ENCODE peak calls at places on chromosomes 2 and 18, in seven cellular contexts. C is WERI-Rb-1; V is IMR-90; T is CD4-positive, CD25-positive, alpha-beta regulatory T cell; I is SK-N-SH; Y is GM23338; R is stomach. M is an unnamed sample.

GRCh38 chr2:199875400-199875799 is 24.4 kb upstream of the FTCDNL1 start:
- DNase-seq in Y (peak), R (no peak), V (no peak), C (no peak), I (no peak), T (no peak), M (no peak)

GRCh38 chr2:69798466-69798908 is 31.0 kb upstream of the GMCL1 start:
- DNase-seq in C (no peak), V (peak), R (peak), T (no peak), I (no peak), Y (no peak), M (no peak)

GRCh38 chr18:79791141-79791972 is 6.4 kb upstream of the KCNG2 start:
- DNase-seq in V (peak), C (no peak), R (peak), T (no peak), Y (no peak), I (no peak), M (no peak)

GRCh38 chr2:207073791-207074678 is 91.7 kb downstream of the KLF7 start:
- DNase-seq in C (no peak), Y (peak), I (no peak), T (peak), R (no peak), V (peak), M (no peak)

GRCh38 chr2:28002181-28002580 is 111.7 kb downstream of the BABAM2 start:
- DNase-seq in Y (no peak), C (no peak), V (no peak), I (no peak), R (no peak), T (no peak), M (no peak)

GRCh38 chr2:156841321-156841720 is 405.1 kb downstream of the GPD2 start:
- DNase-seq in Y (no peak), V (peak), C (no peak), T (no peak), I (no peak), R (no peak), M (no peak)

GRCh38 chr2:12931211-12931844 is 214.6 kb downstream of the TRIB2 start:
- DNase-seq in C (peak), R (no peak), I (peak), V (peak), Y (peak), T (peak), M (peak)

GRCh38 chr2:24819442-24820174 is 26.4 kb downstream of the CENPO start:
- DNase-seq in C (no peak), Y (no peak), T (no peak), R (peak), V (no peak), I (peak), M (no peak)

GRCh38 chr2:219453691-219454131 is 19.1 kb downstream of the SPEG start:
- DNase-seq in I (peak), R (no peak), T (no peak), V (peak), Y (peak), C (peak), M (peak)

GRCh38 chr2:85560812-85561279 is 447 bp downstream of the GGCX start:
- DNase-seq in T (no peak), R (no peak), V (no peak), Y (no peak), I (no peak), C (no peak), M (no peak)

GRCh38 chr2:108637304-108637669 is 82.0 kb upstream of the RANBP2 start:
- DNase-seq in Y (no peak), T (no peak), R (peak), I (no peak), V (peak), C (no peak), M (no peak)

GRCh38 chr2:66301767-66302140 is 133.2 kb upstream of the MEIS1 start:
- DNase-seq in I (no peak), C (no peak), R (no peak), T (no peak), Y (no peak), V (no peak), M (no peak)

GRCh38 chr2:19685713-19686112 is 216.1 kb downstream of the TTC32 start:
- DNase-seq in I (no peak), T (no peak), C (no peak), R (no peak), V (no peak), Y (no peak), M (no peak)

GRCh38 chr2:222319576-222320440 is 21.0 kb upstream of the PAX3 start:
- DNase-seq in C (no peak), R (no peak), V (no peak), T (no peak), I (peak), Y (peak), M (no peak)

GRCh38 chr18:50356036-50356945 is 18.6 kb upstream of the SKA1 start:
- DNase-seq in V (no peak), C (no peak), Y (peak), R (no peak), I (no peak), T (no peak), M (no peak)

GRCh38 chr2:33069894-33070651 is 123.3 kb downstream of the LTBP1 start:
- DNase-seq in R (peak), Y (no peak), C (no peak), I (no peak), V (peak), T (no peak), M (no peak)

GRCh38 chr2:1766400-1766799 is 22.1 kb upstream of the PXDN start:
- DNase-seq in R (peak), C (no peak), V (no peak), I (no peak), T (no peak), Y (peak), M (no peak)

GRCh38 chr18:9796933-9797549 is 88.7 kb upstream of the TXNDC2 start:
- DNase-seq in R (no peak), Y (no peak), C (no peak), V (no peak), I (peak), T (no peak), M (no peak)

GRCh38 chr2:9333591-9334171 is 89.6 kb downstream of the ITGB1BP1 start:
- DNase-seq in T (no peak), I (peak), V (peak), Y (peak), R (peak), C (peak), M (peak)

GRCh38 chr2:223779877-223780276 is 57.5 kb downstream of the AP1S3 start:
- DNase-seq in V (peak), R (no peak), Y (peak), C (peak), I (peak), T (peak), M (peak)

GRCh38 chr2:200411831-200412230 is 98.0 kb downstream of the KCTD18 start:
- DNase-seq in I (no peak), R (no peak), V (peak), C (no peak), T (no peak), Y (no peak), M (no peak)

GRCh38 chr2:240439698-240440151 is 4.3 kb downstream of the GPC1 start:
- DNase-seq in I (no peak), Y (no peak), R (no peak), C (peak), T (no peak), V (no peak), M (no peak)

GRCh38 chr2:170240629-170241028 is 62.7 kb downstream of the MYO3B start:
- DNase-seq in Y (no peak), V (no peak), R (no peak), T (no peak), I (no peak), C (no peak), M (no peak)
- H3K4me3 ChIP-seq in Y (no peak), V (no peak), R (no peak), T (no peak), I (no peak), C (no peak), M (no peak)

GRCh38 chr2:148874868-148875341 is at the start of gene KIF5C:
- DNase-seq in C (peak), V (peak), T (peak), I (peak), R (peak), Y (peak), M (peak)

GRCh38 chr2:148876589-148877402 is 1.8 kb downstream of the KIF5C start:
- DNase-seq in V (no peak), R (peak), T (peak), I (peak), C (peak), Y (peak), M (peak)

GRCh38 chr2:148876190-148876588 is 1.2 kb downstream of the KIF5C start:
- DNase-seq in V (no peak), T (no peak), Y (peak), C (peak), R (no peak), I (peak), M (peak)

GRCh38 chr2:148875387-148876051 is 492 bp downstream of the KIF5C start:
- DNase-seq in R (no peak), C (no peak), I (peak), T (no peak), Y (peak), V (no peak), M (no peak)

DNA sequence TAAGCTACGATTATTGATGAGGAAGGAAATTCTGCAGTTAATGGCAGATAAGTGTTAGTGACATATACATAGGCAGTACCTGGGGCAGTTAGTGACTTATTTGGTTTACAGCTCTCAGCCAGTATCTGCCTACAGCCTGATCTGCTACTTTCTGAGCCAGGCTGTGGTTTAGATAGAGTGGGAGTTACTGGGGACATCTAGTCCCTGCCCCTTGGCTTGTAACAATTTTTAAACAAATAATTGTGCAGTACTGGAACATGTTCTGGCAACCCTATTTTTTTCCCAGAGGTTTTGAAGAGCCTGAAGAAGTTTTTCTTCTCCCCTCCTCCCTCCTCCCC is 2.3 kb downstream of the KIF5C start:
- DNase-seq in T (no peak), I (no peak), R (no peak), Y (no peak), C (no peak), V (no peak), M (no peak)
- H3K4me3 ChIP-seq in T (no peak), I (no peak), R (no peak), Y (peak), C (no peak), V (no peak), M (peak)

GRCh38 chr2:150697596-150697995 is 210.1 kb upstream of the RND3 start:
- DNase-seq in R (no peak), V (no peak), C (no peak), Y (no peak), T (no peak), I (no peak), M (no peak)
- H3K4me3 ChIP-seq in R (no peak), V (no peak), C (no peak), Y (no peak), T (no peak), I (no peak), M (no peak)

GRCh38 chr18:63895190-63895589 is 7.7 kb downstream of the SERPINB2 start:
- DNase-seq in Y (no peak), T (no peak), R (no peak), C (no peak), V (no peak), I (no peak), M (no peak)
- H3K4me3 ChIP-seq in Y (no peak), T (no peak), R (no peak), C (no peak), V (no peak), I (no peak), M (no peak)

GRCh38 chr2:150491430-150491829 is 4.0 kb upstream of the RND3 start:
- DNase-seq in Y (no peak), T (no peak), R (no peak), I (no peak), C (no peak), V (no peak), M (no peak)

GRCh38 chr2:150491943-150492342 is 4.5 kb upstream of the RND3 start:
- DNase-seq in C (no peak), R (no peak), I (no peak), V (peak), Y (no peak), T (no peak), M (no peak)

GRCh38 chr2:150490466-150490865 is 3.0 kb upstream of the RND3 start:
- DNase-seq in R (no peak), C (no peak), Y (no peak), I (no peak), T (no peak), V (no peak), M (no peak)

GRCh38 chr2:150494234-150494913 is 6.9 kb upstream of the RND3 start:
- DNase-seq in R (no peak), I (no peak), Y (no peak), T (no peak), V (no peak), C (no peak), M (no peak)

DNA sequence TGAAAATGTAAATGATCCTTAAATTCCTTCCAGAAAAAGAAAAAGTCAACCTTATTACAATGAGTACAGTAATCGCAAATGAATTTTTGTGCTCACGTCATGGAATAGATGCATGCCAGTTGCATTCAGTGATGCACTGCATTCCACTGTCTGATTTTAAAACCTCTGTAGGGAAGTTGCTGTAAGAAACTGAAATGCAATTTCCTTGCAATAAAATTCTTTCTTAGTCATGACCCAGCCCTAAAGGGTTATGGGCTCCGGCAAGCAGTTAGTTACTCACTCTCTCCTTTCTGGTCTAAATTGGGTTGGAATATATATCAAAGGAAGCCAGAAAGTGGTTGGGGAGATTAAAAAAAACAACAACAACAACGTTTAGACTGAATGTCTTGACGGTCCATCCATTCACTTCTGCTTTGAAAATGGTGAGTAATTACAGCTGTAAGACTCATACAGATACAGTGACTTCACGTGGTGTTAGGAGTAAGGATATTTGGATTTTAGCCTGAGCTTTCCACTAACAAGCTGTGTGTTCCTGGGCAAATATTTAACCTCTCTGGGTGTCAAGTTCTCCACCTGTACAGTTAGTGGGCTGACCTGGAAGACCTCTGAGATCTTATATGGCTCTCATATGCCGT is 8.6 kb upstream of the RND3 start:
- DNase-seq in R (no peak), V (peak), I (no peak), T (no peak), C (no peak), Y (no peak), M (no peak)
- H3K4me3 ChIP-seq in R (no peak), V (peak), I (no peak), T (no peak), C (no peak), Y (no peak), M (no peak)

GRCh38 chr18:13613099-13613498 is 113.3 kb downstream of the FAM210A start:
- DNase-seq in V (no peak), C (no peak), R (no peak), T (no peak), Y (no peak), I (no peak), M (no peak)

GRCh38 chr18:13614701-13615288 is 111.6 kb downstream of the FAM210A start:
- DNase-seq in T (no peak), V (no peak), I (no peak), C (no peak), R (no peak), Y (no peak), M (no peak)

GRCh38 chr18:13612111-13612997 is 114.0 kb downstream of the FAM210A start:
- DNase-seq in R (peak), V (no peak), Y (no peak), T (peak), C (no peak), I (peak), M (no peak)

GRCh38 chr18:13614318-13614643 is 112.1 kb downstream of the FAM210A start:
- DNase-seq in T (no peak), C (no peak), I (no peak), V (no peak), R (no peak), Y (no peak), M (no peak)

DNA sequence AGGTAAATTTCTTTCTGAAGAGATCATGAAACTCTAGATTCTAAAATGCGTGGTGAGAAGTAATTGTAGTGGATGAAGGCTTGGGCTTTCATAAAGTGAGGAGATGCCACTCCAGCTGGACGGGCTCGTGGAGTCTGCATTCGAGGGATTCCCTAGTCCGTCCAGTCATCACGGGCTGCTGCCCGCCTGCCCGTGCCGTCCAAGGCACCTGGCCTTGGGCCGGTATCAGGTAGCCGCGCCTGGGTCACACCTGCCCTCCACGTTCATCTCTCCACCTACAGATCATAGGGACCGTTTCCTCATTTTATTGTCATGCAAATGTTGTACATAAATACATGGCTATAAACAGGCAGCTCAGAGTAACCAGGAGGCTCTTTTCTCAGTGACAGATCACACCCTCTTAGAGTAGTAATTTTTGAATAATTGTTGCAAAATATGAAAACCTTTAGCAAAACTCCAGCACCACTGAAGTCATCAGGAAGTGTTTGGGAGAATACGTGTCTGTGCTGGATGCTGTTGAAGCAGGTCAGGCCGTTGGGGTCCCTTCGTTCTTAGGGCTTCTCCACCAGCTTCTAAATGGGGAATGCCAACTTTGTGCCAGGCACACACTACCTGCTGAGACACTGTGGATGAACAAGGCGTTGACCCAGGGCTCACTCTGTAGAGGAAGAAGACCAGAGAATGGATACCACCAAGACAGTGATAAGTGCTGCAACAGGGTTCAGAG is 112.6 kb downstream of the FAM210A start:
- DNase-seq in R (no peak), I (no peak), Y (no peak), T (no peak), C (no peak), V (no peak), M (no peak)
- H3K4me3 ChIP-seq in R (no peak), I (no peak), Y (no peak), T (peak), C (no peak), V (no peak), M (no peak)

GRCh38 chr2:169406891-169407290 is 44.6 kb upstream of the LRP2 start:
- DNase-seq in C (no peak), V (no peak), R (no peak), Y (no peak), I (no peak), T (no peak), M (no peak)
- H3K4me3 ChIP-seq in C (no peak), V (no peak), R (no peak), Y (no peak), I (no peak), T (no peak), M (no peak)

DNA sequence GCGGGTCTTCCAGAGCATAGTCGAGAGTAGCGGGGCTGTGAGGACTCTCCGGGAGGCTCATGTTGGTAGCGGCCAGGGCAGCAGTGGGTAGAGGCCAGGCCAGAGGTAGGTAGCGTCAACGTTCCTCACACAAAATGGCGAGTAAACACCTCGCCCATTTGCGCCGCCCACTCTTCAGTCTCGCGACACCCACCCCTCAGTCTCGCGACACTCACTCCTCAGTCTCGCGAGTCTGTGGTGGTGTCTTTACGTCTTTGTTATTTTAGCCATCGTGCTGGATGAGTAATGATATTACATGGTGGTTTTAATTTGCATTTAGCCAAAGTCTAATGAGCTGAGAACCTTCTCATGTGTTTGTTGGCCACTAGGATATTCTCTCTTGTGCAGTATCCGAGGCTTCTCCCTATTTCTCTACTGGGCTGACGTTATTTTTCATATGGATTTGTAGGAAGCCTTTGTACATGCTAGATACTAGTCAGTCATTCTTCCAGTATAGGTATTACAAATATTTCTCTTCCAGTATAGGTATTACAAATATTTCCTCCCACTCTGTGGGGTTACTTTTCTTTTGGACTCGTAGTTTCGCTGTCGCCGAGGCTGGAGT is at the start of gene TSPYL6:
- DNase-seq in V (no peak), R (no peak), I (no peak), C (no peak), Y (no peak), T (no peak), M (no peak)
- H3K4me3 ChIP-seq in V (no peak), R (no peak), I (no peak), C (no peak), Y (no peak), T (no peak), M (no peak)

GRCh38 chr2:16106619-16107018 is 166.3 kb downstream of the MYCN start:
- DNase-seq in T (no peak), I (no peak), Y (no peak), R (no peak), V (no peak), C (no peak), M (no peak)
- H3K4me3 ChIP-seq in T (no peak), I (no peak), Y (peak), R (no peak), V (no peak), C (no peak), M (no peak)

DNA sequence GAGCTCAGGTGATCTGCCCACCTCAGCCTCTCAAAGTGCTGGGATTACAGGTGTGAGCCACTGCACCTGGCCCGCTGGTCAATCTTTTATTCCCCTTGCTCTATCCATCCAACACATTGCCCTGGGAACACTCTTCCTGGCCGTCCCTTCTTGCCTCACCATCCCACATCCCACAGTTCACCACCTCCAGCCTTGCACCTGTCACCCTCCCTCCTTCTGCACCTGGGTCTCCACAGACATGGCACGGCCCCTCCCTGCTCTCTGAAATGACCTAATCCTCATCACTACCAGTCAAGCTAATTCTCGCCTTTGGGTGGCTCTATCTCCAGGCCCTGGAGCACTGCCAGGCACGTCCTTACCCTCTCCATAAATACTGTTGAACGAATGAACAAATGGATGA is 116.9 kb upstream of the TEX51 start:
- DNase-seq in C (no peak), T (no peak), V (no peak), I (no peak), R (no peak), Y (no peak), M (no peak)
- H3K4me3 ChIP-seq in C (no peak), T (no peak), V (no peak), I (no peak), R (no peak), Y (no peak), M (no peak)